ENCODE peak calls at places on chromosomes 6 and 20, in six cellular contexts. Y is right atrium auricular region, J is PC-9, K is heart left ventricle, G is WERI-Rb-1, Z is astrocyte. T is an unnamed sample.

GRCh38 chr6:19999319-20000191 is 162.4 kb downstream of the ID4 start:
- DNase-seq in Y (no peak), J (peak; percentile 37), Z (no peak), G (no peak), K (no peak), T (peak; percentile 30)

GRCh38 chr20:16063876-16064275 is 509.4 kb downstream of the KIF16B start:
- DNase-seq in K (no peak), Y (no peak), G (no peak), Z (no peak), J (no peak), T (no peak)

GRCh38 chr6:56766806-56767178 is 124.1 kb upstream of the DST start:
- DNase-seq in G (no peak), K (no peak), J (peak; percentile 80), Z (peak; percentile 89), Y (no peak), T (no peak)

GRCh38 chr6:21382821-21383455 is 210.6 kb upstream of the SOX4 start:
- DNase-seq in K (no peak), Z (no peak), G (peak; percentile 35), J (no peak), Y (no peak), T (no peak)

GRCh38 chr6:52399511-52400315 is 20.4 kb upstream of the EFHC1 start:
- DNase-seq in Z (peak; percentile 33), Y (no peak), G (peak; percentile 58), K (no peak), J (no peak), T (peak; percentile 62)

GRCh38 chr6:20540683-20541082 is 6.4 kb downstream of the CDKAL1 start:
- DNase-seq in K (no peak), Z (no peak), J (no peak), G (no peak), Y (no peak), T (no peak)

GRCh38 chr20:59151820-59152219 is 11.8 kb upstream of the ZNF831 start:
- DNase-seq in Z (no peak), K (no peak), G (no peak), Y (peak; percentile 28), J (no peak), T (no peak)

GRCh38 chr6:29632789-29633531 is at the start of gene GABBR1:
- DNase-seq in Y (peak; percentile 82), J (peak; percentile 65), K (peak; percentile 91), G (peak; percentile 97), Z (peak; percentile 76), T (peak; percentile 87)

GRCh38 chr6:29828471-29828797 is 809 bp downstream of the HLA-G start:
- DNase-seq in G (no peak), K (no peak), Z (no peak), Y (no peak), J (no peak), T (no peak)

GRCh38 chr6:19549109-19549508 is 288.1 kb upstream of the ID4 start:
- DNase-seq in J (no peak), Y (no peak), K (no peak), G (no peak), Z (no peak), T (no peak)

GRCh38 chr6:96015321-96015790 is 418 bp upstream of the FUT9 start:
- DNase-seq in J (peak; percentile 81), G (peak; percentile 62), Y (no peak), K (no peak), Z (no peak), T (peak; percentile 3)

GRCh38 chr20:45111799-45112471 is 3.0 kb downstream of the WFDC5 start:
- DNase-seq in Y (no peak), K (no peak), Z (no peak), J (no peak), G (peak; percentile 30), T (no peak)

GRCh38 chr6:17583811-17584210 is 16.3 kb upstream of the FAM8A1 start:
- DNase-seq in G (no peak), K (no peak), J (no peak), Y (no peak), Z (peak; percentile 28), T (no peak)

GRCh38 chr6:169237496-169238134 is 16.0 kb downstream of the THBS2 start:
- DNase-seq in J (no peak), G (no peak), Z (no peak), Y (no peak), K (no peak), T (no peak)

GRCh38 chr20:1185781-1186334 is 1.1 kb upstream of the TMEM74B start:
- DNase-seq in J (no peak), G (peak; percentile 73), K (no peak), Z (peak; percentile 4), Y (no peak), T (peak; percentile 43)

GRCh38 chr20:3461911-3462677 is 8.7 kb upstream of the ATRN start:
- DNase-seq in Z (no peak), G (no peak), Y (no peak), K (no peak), J (peak; percentile 39), T (no peak)

GRCh38 chr6:73062837-73063236 is 162.5 kb downstream of the KHDC1L start:
- DNase-seq in G (no peak), Y (no peak), J (no peak), K (no peak), Z (peak; percentile 84), T (no peak)

GRCh38 chr6:70973591-70973990 is 16.7 kb upstream of the B3GAT2 start:
- DNase-seq in K (no peak), J (no peak), G (no peak), Y (no peak), Z (peak; percentile 1), T (no peak)

GRCh38 chr6:100300221-100300736 is 164.4 kb downstream of the SIM1 start:
- DNase-seq in Y (no peak), Z (peak; percentile 98), K (no peak), G (no peak), J (peak; percentile 97), T (peak; percentile 62)

GRCh38 chr6:139124887-139125672 is 9.8 kb upstream of the HECA start:
- DNase-seq in K (peak; percentile 66), G (peak; percentile 44), Y (no peak), J (no peak), Z (peak; percentile 55), T (peak; percentile 53)

GRCh38 chr6:18148304-18149025 is 6.4 kb downstream of the TPMT start:
- DNase-seq in Z (peak; percentile 92), J (peak; percentile 56), Y (no peak), K (no peak), G (no peak), T (peak; percentile 36)

GRCh38 chr20:58854638-58855471 is 2.3 kb downstream of the GNAS start:
- DNase-seq in Z (no peak), G (no peak), K (no peak), J (no peak), Y (no peak), T (no peak)

GRCh38 chr20:58647162-58647813 is 3.8 kb upstream of the STX16 start:
- DNase-seq in K (no peak), J (no peak), G (no peak), Z (no peak), Y (peak; percentile 9), T (no peak)

GRCh38 chr6:34098045-34098936 is 47.6 kb downstream of the GRM4 start:
- DNase-seq in G (no peak), J (no peak), K (no peak), Z (no peak), Y (no peak), T (no peak)

GRCh38 chr20:17747431-17747846 is 47.7 kb downstream of the BANF2 start:
- DNase-seq in K (no peak), Y (peak; percentile 68), J (peak; percentile 68), Z (peak; percentile 90), G (no peak), T (peak; percentile 75)

GRCh38 chr20:10982692-10983091 is 308.9 kb upstream of the JAG1 start:
- DNase-seq in K (peak; percentile 55), J (no peak), Z (peak; percentile 92), Y (peak; percentile 82), G (no peak), T (peak; percentile 69)

GRCh38 chr20:54219751-54220426 is 12.0 kb downstream of the PFDN4 start:
- DNase-seq in J (peak; percentile 48), Z (peak; percentile 23), G (no peak), K (no peak), Y (no peak), T (no peak)

GRCh38 chr20:50381771-50382593 is 128.2 kb upstream of the PTPN1 start:
- DNase-seq in Y (no peak), Z (no peak), K (no peak), J (no peak), G (no peak), T (no peak)

GRCh38 chr6:73854998-73855718 is 159.2 kb downstream of the CD109 start:
- DNase-seq in Y (no peak), J (no peak), Z (peak; percentile 38), G (no peak), K (no peak), T (no peak)

GRCh38 chr20:33217052-33217451 is at the start of gene BPIFA3:
- DNase-seq in Z (no peak), G (no peak), J (no peak), K (no peak), Y (no peak), T (no peak)
- H3K27me3 ChIP-seq in Z (no peaks in the 10 kb centered on the region), G (no peaks in the 10 kb centered on the region), J (peaks cover 37% of the 10 kb centered on the region), K (peaks cover 14% of the 10 kb centered on the region), Y (no peaks in the 10 kb centered on the region), T (peaks cover 2% of the 10 kb centered on the region)

GRCh38 chr20:21519136-21519584 is 5.3 kb upstream of the NKX2-2 start:
- DNase-seq in Z (no peak), K (no peak), Y (no peak), J (no peak), G (no peak), T (no peak)
- H3K4me3 ChIP-seq in Z (no peak overlapping the region), K (no peak overlapping the region), Y (no peak overlapping the region), J (no peak overlapping the region), G (no peak overlapping the region), T (no peak overlapping the region)

DNA sequence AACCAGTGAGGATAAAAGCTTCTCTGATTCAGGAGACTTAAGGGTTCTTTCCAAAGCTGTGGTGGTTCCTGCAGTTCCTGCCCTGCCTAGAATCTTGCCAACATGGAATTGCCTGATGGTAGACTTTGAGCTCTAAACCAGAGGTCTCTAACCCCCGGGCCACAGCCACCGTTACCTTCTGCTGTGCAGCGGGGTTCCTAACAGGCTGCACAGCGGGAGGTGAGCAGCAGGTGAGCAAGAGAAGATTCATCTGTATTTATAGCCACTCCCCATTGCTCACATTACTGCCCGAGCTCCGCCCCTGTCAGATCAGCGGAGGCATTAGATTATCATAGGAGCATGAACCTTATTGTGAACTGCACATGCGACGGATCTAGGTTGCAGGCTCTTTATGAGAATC is 106.8 kb downstream of the OLIG3 start:
- DNase-seq in G (no peak), J (no peak), Z (no peak), K (no peak), Y (no peak), T (no peak)
- H3K27me3 ChIP-seq in G (no peaks in the 10 kb centered on the region), J (no peaks in the 10 kb centered on the region), Z (no peaks in the 10 kb centered on the region), K (peaks cover 4% of the 10 kb centered on the region), Y (no peaks in the 10 kb centered on the region), T (no peaks in the 10 kb centered on the region)

GRCh38 chr6:30828027-30828962 is 56.0 kb upstream of the DDR1 start:
- DNase-seq in Y (peak; percentile 96), G (peak; percentile 88), J (peak; percentile 85), K (peak; percentile 88), Z (peak; percentile 79), T (peak; percentile 80)

GRCh38 chr6:30832864-30833263 is 51.5 kb upstream of the DDR1 start:
- DNase-seq in Z (no peak), K (no peak), J (no peak), Y (no peak), G (no peak), T (no peak)

GRCh38 chr6:30829639-30830250 is 54.6 kb upstream of the DDR1 start:
- DNase-seq in G (peak; percentile 32), Z (no peak), K (no peak), J (no peak), Y (no peak), T (no peak)

GRCh38 chr6:30829016-30829415 is 55.3 kb upstream of the DDR1 start:
- DNase-seq in Z (no peak), K (no peak), Y (no peak), J (no peak), G (no peak), T (no peak)

GRCh38 chr6:30830438-30830837 is 53.9 kb upstream of the DDR1 start:
- DNase-seq in Z (no peak), Y (no peak), J (no peak), G (no peak), K (no peak), T (no peak)
- H3K4me3 ChIP-seq in Z (no peak overlapping the region), Y (no peak overlapping the region), J (no peak overlapping the region), G (no peak overlapping the region), K (no peak overlapping the region), T (no peak overlapping the region)